ENCODE peak calls at places on chromosomes 16 and 17, in nine cellular contexts. P is COLO829; Z is lower lobe of right lung; I is iPS DF 19.7; J is frontal cortex; Y is CD8-positive, alpha-beta memory T cell; S is effector memory CD4-positive, alpha-beta T cell; Q is cardiac fibroblast; E is kidney epithelial cell. N is an unnamed sample.

GRCh38 chr16:30541502-30542329 is 7.1 kb upstream of the ZNF747 start:
- DNase-seq in P (no peak), Z (no peak), I (no peak), J (no peak), Y (no peak), S (no peak), Q (peak), E (no peak), N (peak)

GRCh38 chr17:67139784-67140665 is 95.7 kb downstream of the CACNG1 start:
- DNase-seq in P (no peak), Z (no peak), I (peak), J (no peak), Y (no peak), S (no peak), Q (peak), E (no peak), N (no peak)

GRCh38 chr16:82280867-82281266 is 110.8 kb upstream of the MPHOSPH6 start:
- DNase-seq in P (no peak), Z (no peak), I (no peak), J (no peak), Y (no peak), S (no peak), Q (no peak), E (no peak), N (no peak)

GRCh38 chr17:15348030-15348429 is 6.6 kb upstream of the TEKT3 start:
- DNase-seq in P (peak), Z (no peak), I (no peak), J (no peak), Y (no peak), S (no peak), Q (no peak), E (no peak), N (no peak)

GRCh38 chr16:2088759-2089358 is 41.1 kb downstream of the TSC2 start:
- DNase-seq in P (no peak), Z (no peak), I (no peak), J (no peak), Y (no peak), S (no peak), Q (no peak), E (no peak), N (no peak)

GRCh38 chr17:76264425-76264754 is 758 bp upstream of the UBALD2 start:
- DNase-seq in P (no peak), Z (no peak), I (no peak), J (no peak), Y (no peak), S (no peak), Q (no peak), E (no peak), N (no peak)

GRCh38 chr17:4788159-4788806 is 481 bp upstream of the GLTPD2 start:
- DNase-seq in P (no peak), Z (no peak), I (no peak), J (no peak), Y (no peak), S (no peak), Q (no peak), E (no peak), N (no peak)

GRCh38 chr17:49450735-49451134 is 36.1 kb upstream of the PHB1 start:
- DNase-seq in P (no peak), Z (no peak), I (no peak), J (no peak), Y (no peak), S (no peak), Q (peak), E (no peak), N (no peak)

GRCh38 chr17:13597723-13598347 is 3.9 kb downstream of the HS3ST3A1 start:
- DNase-seq in P (peak), Z (no peak), I (no peak), J (peak), Y (peak), S (no peak), Q (peak), E (no peak), N (peak)